ENCODE peak calls at places on chromosome 14, in five cellular contexts. One of them, this sample, is unnamed. For H3K36me3 and H3K27me3, the result is how much of the 10 kb centered on the place peaks cover.

GRCh38 chr14:62117718-62118164 is 355.5 kb downstream of the SNAPC1 start:
- DNase-seq in prostate gland: no peak
- DNase-seq in thoracic aorta: no peak
- DNase-seq in upper lobe of left lung: no peak
- DNase-seq in stomach: no peak
- DNase-seq in this sample: no peak

GRCh38 chr14:53389207-53389606 is 236.1 kb upstream of the DDHD1 start:
- DNase-seq in prostate gland: no peak
- DNase-seq in thoracic aorta: no peak
- DNase-seq in upper lobe of left lung: no peak
- DNase-seq in stomach: no peak
- DNase-seq in this sample: no peak

GRCh38 chr14:65412881-65413738 is 580 bp downstream of the FUT8 start:
- DNase-seq in prostate gland: peak
- DNase-seq in thoracic aorta: peak
- DNase-seq in upper lobe of left lung: peak
- DNase-seq in stomach: peak
- DNase-seq in this sample: peak

GRCh38 chr14:68473050-68473449 is 319.8 kb downstream of the ZFP36L1 start:
- DNase-seq in prostate gland: peak
- DNase-seq in thoracic aorta: no peak
- DNase-seq in upper lobe of left lung: peak
- DNase-seq in stomach: peak
- DNase-seq in this sample: no peak

GRCh38 chr14:100031506-100032281 is 33.5 kb upstream of the EVL start:
- DNase-seq in prostate gland: peak
- DNase-seq in thoracic aorta: peak
- DNase-seq in upper lobe of left lung: peak
- DNase-seq in stomach: no peak
- DNase-seq in this sample: no peak

GRCh38 chr14:57182760-57183503 is 85.8 kb downstream of the EXOC5 start:
- DNase-seq in prostate gland: no peak
- DNase-seq in thoracic aorta: no peak
- DNase-seq in upper lobe of left lung: no peak
- DNase-seq in stomach: no peak
- DNase-seq in this sample: peak

GRCh38 chr14:59159169-59159568 is 29.3 kb upstream of the DAAM1 start:
- DNase-seq in prostate gland: no peak
- DNase-seq in thoracic aorta: no peak
- DNase-seq in upper lobe of left lung: no peak
- DNase-seq in stomach: no peak
- DNase-seq in this sample: no peak

GRCh38 chr14:23789696-23790095 is 153.5 kb downstream of the DHRS2 start:
- DNase-seq in prostate gland: no peak
- DNase-seq in thoracic aorta: no peak
- DNase-seq in upper lobe of left lung: no peak
- DNase-seq in stomach: no peak
- DNase-seq in this sample: no peak

GRCh38 chr14:75875958-75876357 is 105.8 kb downstream of the TGFB3 start:
- DNase-seq in prostate gland: no peak
- DNase-seq in thoracic aorta: no peak
- DNase-seq in upper lobe of left lung: no peak
- DNase-seq in stomach: no peak
- DNase-seq in this sample: no peak

GRCh38 chr14:90554341-90554740 is 157.5 kb downstream of the CALM1 start:
- DNase-seq in prostate gland: peak
- DNase-seq in thoracic aorta: peak
- DNase-seq in upper lobe of left lung: peak
- DNase-seq in stomach: peak
- DNase-seq in this sample: no peak

DNA sequence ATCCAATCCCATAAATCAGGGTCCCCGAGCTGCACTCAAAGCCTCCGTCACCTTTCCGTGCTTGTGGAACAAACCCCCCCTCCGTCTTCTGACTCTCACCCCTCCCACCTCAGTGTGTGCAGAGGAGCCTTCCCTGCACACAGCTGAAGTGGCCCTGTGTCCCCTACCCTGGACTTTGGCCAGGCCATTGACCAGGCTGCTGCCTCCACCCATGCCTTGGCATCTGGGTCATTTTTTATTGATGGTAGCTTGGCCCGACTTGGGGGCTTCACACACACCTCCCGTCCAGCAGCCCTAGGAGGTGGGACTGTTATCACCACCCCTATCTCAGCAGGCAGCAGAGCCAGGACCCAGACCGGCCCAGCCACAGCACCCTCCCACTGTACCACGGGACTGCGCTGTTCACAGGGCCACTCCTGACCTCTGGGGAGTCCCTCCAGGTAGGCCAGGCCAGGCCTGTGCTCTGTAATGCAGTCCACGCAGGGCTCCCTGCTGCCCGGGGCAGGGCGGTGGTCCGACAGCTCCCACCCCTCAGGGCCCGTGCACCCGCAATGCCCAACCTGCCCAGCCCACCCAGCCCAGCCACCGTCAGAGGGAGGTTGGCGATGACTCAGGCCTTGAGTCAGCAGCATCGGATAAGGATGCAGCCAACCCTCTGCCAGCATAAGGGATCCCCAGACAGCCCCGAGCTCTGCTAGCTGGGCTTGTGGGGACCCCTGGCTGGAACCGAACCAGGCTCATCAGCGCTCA is 9.2 kb upstream of the INF2 start:
- DNase-seq in prostate gland: no peak
- DNase-seq in thoracic aorta: no peak
- DNase-seq in upper lobe of left lung: no peak
- DNase-seq in stomach: peak
- DNase-seq in this sample: no peak
- H3K4me3 ChIP-seq in prostate gland: no peak
- H3K4me3 ChIP-seq in thoracic aorta: peak
- H3K4me3 ChIP-seq in upper lobe of left lung: no peak
- H3K4me3 ChIP-seq in stomach: no peak
- H3K4me3 ChIP-seq in this sample: no peak

GRCh38 chr14:104657563-104658324 is 31.7 kb upstream of the INF2 start:
- DNase-seq in prostate gland: no peak
- DNase-seq in thoracic aorta: no peak
- DNase-seq in upper lobe of left lung: no peak
- DNase-seq in stomach: no peak
- DNase-seq in this sample: no peak
- H3K36me3 ChIP-seq in prostate gland: under half
- H3K36me3 ChIP-seq in thoracic aorta: under half
- H3K36me3 ChIP-seq in upper lobe of left lung: under half
- H3K36me3 ChIP-seq in stomach: under half
- H3K36me3 ChIP-seq in this sample: under half

DNA sequence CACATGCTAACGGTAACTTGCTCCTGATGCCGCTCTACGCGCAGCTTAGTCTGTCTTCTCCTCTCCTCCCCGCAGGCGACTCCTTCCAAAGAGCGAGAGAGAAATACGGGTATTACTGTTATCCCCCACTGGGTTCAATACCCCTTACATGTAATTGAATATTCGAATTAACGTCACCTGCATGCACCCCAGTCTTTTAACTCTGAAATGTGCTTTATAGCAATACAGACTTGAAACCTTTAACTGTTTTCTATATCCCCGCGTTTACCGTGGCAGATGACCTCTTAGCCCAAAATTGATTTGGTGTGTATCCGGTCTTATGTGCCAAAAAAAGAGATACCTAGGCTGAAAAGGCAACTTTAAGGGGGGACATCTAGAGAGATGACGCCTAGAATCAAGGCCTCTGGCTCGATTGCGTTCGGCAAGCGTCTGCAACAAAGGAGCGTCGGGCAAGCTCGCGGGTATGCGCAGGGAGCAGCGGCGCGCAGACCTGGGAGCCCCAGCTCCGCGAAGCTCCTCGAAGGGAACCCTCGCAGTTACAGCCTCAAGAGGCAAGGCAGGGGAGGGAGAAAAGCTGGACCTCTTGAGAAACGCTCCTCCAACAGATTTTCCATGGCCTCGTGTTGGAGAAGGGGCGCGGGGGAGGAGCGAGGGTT is 6.8 kb upstream of the FOXG1 start:
- DNase-seq in prostate gland: no peak
- DNase-seq in thoracic aorta: no peak
- DNase-seq in upper lobe of left lung: no peak
- DNase-seq in stomach: no peak
- DNase-seq in this sample: peak
- H3K27me3 ChIP-seq in prostate gland: under half
- H3K27me3 ChIP-seq in thoracic aorta: under half
- H3K27me3 ChIP-seq in upper lobe of left lung: under half
- H3K27me3 ChIP-seq in stomach: half or more
- H3K27me3 ChIP-seq in this sample: half or more

GRCh38 chr14:60183724-60184596 is 18.8 kb upstream of the DHRS7 start:
- DNase-seq in prostate gland: no peak
- DNase-seq in thoracic aorta: no peak
- DNase-seq in upper lobe of left lung: no peak
- DNase-seq in stomach: no peak
- DNase-seq in this sample: no peak
- H3K4me3 ChIP-seq in prostate gland: peak
- H3K4me3 ChIP-seq in thoracic aorta: peak
- H3K4me3 ChIP-seq in upper lobe of left lung: peak
- H3K4me3 ChIP-seq in stomach: peak
- H3K4me3 ChIP-seq in this sample: no peak

DNA sequence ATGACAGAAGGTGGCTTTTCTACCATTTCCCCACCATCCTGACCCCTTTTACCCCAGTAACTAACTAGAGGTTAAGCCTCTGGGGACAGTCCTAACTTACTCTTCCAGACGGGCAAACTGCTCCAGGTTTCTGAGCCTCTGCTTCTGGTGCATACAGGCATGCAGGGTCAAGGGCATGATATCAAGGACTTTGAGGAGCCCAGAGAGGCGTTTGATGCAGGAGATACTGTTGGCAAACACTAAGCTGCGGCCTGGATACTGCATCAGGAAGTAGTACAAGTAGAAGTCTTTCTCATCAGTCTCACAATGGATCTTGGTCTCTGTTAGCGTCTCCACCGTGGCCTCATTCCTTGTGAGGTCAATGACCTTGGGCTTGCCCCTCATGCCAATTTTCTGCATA is 21.0 kb downstream of the DDX24 start:
- DNase-seq in prostate gland: no peak
- DNase-seq in thoracic aorta: no peak
- DNase-seq in upper lobe of left lung: no peak
- DNase-seq in stomach: no peak
- DNase-seq in this sample: no peak
- H3K36me3 ChIP-seq in prostate gland: under half
- H3K36me3 ChIP-seq in thoracic aorta: half or more
- H3K36me3 ChIP-seq in upper lobe of left lung: under half
- H3K36me3 ChIP-seq in stomach: half or more
- H3K36me3 ChIP-seq in this sample: under half